ENCODE peak calls at places on chromosomes 4 and X, in four cellular contexts. R, I, O and F are unnamed samples.

GRCh38 chrX:57587607-57588006 is 4.2 kb upstream of the ZXDB start:
- DNase-seq in R (no peak), I (no peak), O (no peak), F (no peak)

GRCh38 chr4:108624263-108625056 is 4.1 kb downstream of the RPL34 start:
- DNase-seq in R (no peak), O (no peak), I (no peak), F (no peak)

GRCh38 chrX:100695991-100696390 is 35.9 kb downstream of the SYTL4 start:
- DNase-seq in R (no peak), O (no peak), I (no peak), F (no peak)

GRCh38 chr4:30553151-30553550 is 167.0 kb upstream of the PCDH7 start:
- DNase-seq in O (no peak), R (no peak), I (no peak), F (no peak)

GRCh38 chrX:154469114-154469513 is 10.0 kb downstream of the LAGE3 start:
- DNase-seq in R (no peak), O (no peak), I (no peak), F (no peak)

GRCh38 chr4:4840351-4840750 is 19.1 kb upstream of the MSX1 start:
- DNase-seq in I (no peak), O (no peak), R (no peak), F (no peak)

GRCh38 chr4:7890635-7891393 is 48.8 kb downstream of the AFAP1 start:
- DNase-seq in O (no peak), I (no peak), R (no peak), F (peak)

GRCh38 chrX:29652484-29652883 is 562.9 kb upstream of the MAGEB2 start:
- DNase-seq in I (no peak), R (no peak), O (no peak), F (no peak)

GRCh38 chrX:123835661-123836371 is 24.0 kb upstream of the XIAP start:
- DNase-seq in I (peak), R (no peak), O (no peak), F (no peak)

GRCh38 chr4:67725981-67726380 is 25.0 kb upstream of the UBA6 start:
- DNase-seq in O (no peak), I (no peak), R (no peak), F (no peak)

GRCh38 chr4:2565533-2565932 is 29.1 kb downstream of the FAM193A start:
- DNase-seq in O (no peak), I (no peak), R (no peak), F (no peak)
- TF ChIP-seq CTCF in O (no peak), I (no peak), R (no peak), F (no peak)

GRCh38 chr4:94759767-94760211 is 2.0 kb downstream of the BMPR1B start:
- DNase-seq in O (no peak), R (no peak), I (no peak), F (peak)
- H3K4me3 ChIP-seq in O (no peak), R (no peak), I (peak), F (peak)

GRCh38 chr4:340011-340410 is 2.4 kb downstream of the ZNF141 start:
- DNase-seq in I (no peak), O (no peak), R (no peak), F (no peak)
- TF ChIP-seq CTCF in I (no peak), O (no peak), R (peak), F (no peak)

DNA sequence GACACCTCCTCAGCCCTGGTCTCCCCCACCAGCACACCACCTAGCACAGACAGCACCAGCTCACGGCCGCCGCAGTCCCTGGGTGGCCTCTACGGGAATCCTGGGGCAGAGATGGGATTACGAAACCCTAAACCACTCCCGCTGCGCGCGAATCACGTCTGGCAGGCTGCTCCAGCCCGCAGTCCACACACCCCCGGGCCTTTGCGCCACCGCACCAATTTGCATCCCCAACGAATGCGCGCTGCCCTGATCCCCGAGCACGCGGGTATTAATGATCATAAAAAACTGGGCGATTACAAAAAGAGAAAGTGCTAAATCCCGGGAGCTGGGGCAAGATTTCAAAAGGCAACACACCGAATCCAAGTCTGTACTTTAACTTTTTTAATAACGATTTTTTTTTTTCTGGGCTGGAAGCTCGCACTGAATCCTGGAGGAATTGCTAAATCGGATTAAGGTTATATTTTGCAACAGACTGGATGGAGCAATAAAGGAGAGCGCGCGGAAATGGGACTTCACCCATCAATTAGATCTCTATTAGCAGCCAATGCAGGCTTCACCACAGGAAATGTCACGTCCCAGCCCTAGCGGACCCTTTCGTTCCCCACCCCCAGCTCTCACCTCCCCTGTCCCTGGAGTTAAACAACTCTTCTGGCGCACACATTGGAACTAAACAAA is 69.8 kb upstream of the TMEM33 start:
- DNase-seq in R (no peak), O (no peak), I (no peak), F (no peak)
- H3K4me3 ChIP-seq in R (no peak), O (no peak), I (no peak), F (no peak)

DNA sequence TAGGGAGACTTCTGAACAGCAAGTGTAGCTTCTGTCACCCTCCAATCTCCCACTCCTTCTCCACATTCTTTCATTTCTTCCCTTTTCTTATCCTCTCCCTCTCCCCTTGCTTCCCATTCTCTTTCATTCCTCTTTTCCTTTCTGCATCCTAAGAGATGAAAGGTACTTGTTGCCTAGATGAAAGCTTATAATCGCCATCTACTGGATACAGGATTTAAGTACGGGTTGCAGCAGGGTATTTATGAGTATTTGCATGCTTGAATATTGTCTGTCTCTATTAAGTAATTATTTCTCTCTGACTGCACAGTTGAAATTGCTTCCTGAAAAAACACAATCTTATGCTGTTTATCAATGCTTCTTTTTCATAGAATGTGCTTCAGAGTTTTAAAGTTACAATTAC is 174.0 kb upstream of the TENT5D start:
- DNase-seq in I (no peak), O (no peak), R (no peak), F (no peak)
- TF ChIP-seq CTCF in I (no peak), O (no peak), R (no peak), F (peak)

GRCh38 chrX:137565318-137565904 is 516 bp upstream of the ZIC3 start:
- DNase-seq in I (no peak), O (no peak), R (no peak), F (no peak)
- H3K4me3 ChIP-seq in I (no peak), O (peak), R (peak), F (no peak)

GRCh38 chr4:125526420-125526819 is 211.7 kb downstream of the FAT4 start:
- DNase-seq in O (no peak), I (no peak), R (no peak), F (no peak)
- TF ChIP-seq CTCF in O (no peak), I (no peak), R (no peak), F (no peak)

DNA sequence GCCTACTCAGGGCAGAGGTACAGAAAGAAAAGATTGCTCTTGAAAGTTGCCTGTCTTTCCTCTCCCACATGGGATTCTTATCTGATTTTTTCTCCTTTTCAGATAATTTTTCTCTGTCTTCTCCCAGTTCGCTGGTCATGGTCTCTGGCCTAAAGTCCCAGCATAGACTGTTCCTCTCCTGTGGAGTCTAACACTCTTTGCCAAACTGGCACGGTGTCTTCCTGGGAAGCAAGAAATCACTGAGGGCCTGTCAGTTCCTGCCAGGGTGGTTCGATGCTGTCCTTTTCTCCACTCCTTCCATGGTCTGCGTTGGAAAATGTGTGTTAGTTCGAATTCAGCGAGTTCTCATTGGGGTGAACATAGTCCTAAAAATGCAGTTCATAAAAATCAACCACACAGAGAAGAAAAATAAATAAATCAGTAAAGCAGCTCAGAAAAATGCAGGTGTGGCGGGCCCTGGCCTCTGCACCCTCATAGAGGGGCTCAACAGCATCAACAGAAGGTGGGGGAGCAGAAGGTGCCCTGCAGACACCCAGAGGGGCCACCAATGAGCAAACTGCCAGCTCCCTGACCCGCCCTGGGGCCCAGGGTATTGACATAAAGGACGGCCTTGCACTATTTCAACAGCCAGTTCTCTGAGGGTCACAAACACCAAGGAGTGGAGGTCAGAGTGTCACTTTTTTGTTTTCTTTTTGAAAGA is 2.1 kb downstream of the RGN start:
- DNase-seq in R (no peak), I (no peak), O (no peak), F (no peak)
- H3K4me3 ChIP-seq in R (no peak), I (no peak), O (no peak), F (no peak)

DNA sequence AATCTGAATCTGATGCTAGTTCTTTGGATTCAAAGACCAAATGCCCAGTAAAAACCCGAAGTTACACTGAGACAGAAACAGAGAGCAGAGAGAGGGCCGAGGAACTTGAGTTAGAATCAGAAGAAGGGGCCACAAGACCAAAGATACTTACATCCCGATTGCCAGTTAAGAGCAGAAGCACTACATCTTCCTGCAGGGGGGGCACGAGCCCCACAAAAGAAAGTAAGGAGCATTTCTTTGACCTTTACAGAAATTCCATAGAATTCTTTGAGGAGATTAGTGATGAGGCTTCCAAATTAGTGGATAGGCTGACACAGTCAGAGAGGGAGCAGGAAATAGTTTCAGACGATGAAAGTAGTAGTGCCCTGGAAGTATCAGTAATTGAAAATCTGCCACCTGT is 309.3 kb downstream of the ANK2 start:
- DNase-seq in O (no peak), R (no peak), I (no peak), F (no peak)
- TF ChIP-seq CTCF in O (no peak), R (no peak), I (peak), F (peak)